ENCODE peak calls at places on chromosomes 5 and 9, in seven cellular contexts. F is AG04450; X is NCI-H460; U is pancreas; A is spleen; M is NCI-H345; P is CD8-positive, alpha-beta memory T cell. Q is an unnamed sample.
A peak's percentile ranks its signal among the peaks of the same experiment; 100 is the strongest.

GRCh38 chr5:154505567-154505966 is 27.5 kb upstream of the HAND1 start:
- DNase-seq in F (no peak), X (no peak), U (no peak), A (peak; percentile 49), M (no peak), P (no peak), Q (no peak)

GRCh38 chr5:14615365-14615764 is 33.8 kb downstream of the OTULINL start:
- DNase-seq in F (no peak), X (no peak), U (no peak), A (no peak), M (no peak), P (no peak), Q (no peak)

GRCh38 chr5:86837610-86838009 is 219.9 kb downstream of the COX7C start:
- DNase-seq in F (no peak), X (no peak), U (no peak), A (no peak), M (no peak), P (no peak), Q (no peak)

GRCh38 chr9:98430535-98430934 is 175.1 kb upstream of the TBC1D2 start:
- DNase-seq in F (no peak), X (no peak), U (no peak), A (no peak), M (no peak), P (no peak), Q (no peak)

GRCh38 chr9:15856591-15856990 is 303.7 kb downstream of the CCDC171 start:
- DNase-seq in F (peak; percentile 54), X (no peak), U (no peak), A (no peak), M (no peak), P (no peak), Q (no peak)

GRCh38 chr5:86526811-86527348 is 90.9 kb upstream of the COX7C start:
- DNase-seq in F (no peak), X (no peak), U (no peak), A (no peak), M (no peak), P (no peak), Q (no peak)

GRCh38 chr5:32173394-32174010 is 617 bp downstream of the GOLPH3 start:
- DNase-seq in F (no peak), X (peak; percentile 31), U (peak; percentile 86), A (peak; percentile 93), M (peak; percentile 82), P (peak; percentile 64), Q (no peak)

GRCh38 chr5:14510880-14511279 is 70.7 kb upstream of the OTULINL start:
- DNase-seq in F (no peak), X (no peak), U (no peak), A (no peak), M (no peak), P (no peak), Q (no peak)

GRCh38 chr9:21778300-21778699 is 24.1 kb upstream of the MTAP start:
- DNase-seq in F (no peak), X (no peak), U (no peak), A (no peak), M (no peak), P (no peak), Q (no peak)

GRCh38 chr9:131579789-131580211 is 34.5 kb downstream of the PRRT1B start:
- DNase-seq in F (no peak), X (no peak), U (peak; percentile 58), A (no peak), M (no peak), P (no peak), Q (no peak)

Q was measured in dermis microvascular lymphatic vessel endothelial cell.